ENCODE peak calls at places on chromosomes 4 and X, in seven cellular contexts. One of them, this sample, is unnamed.

GRCh38 chr4:8071741-8072140 is 86.9 kb downstream of the ABLIM2 start:
- DNase-seq in adipocyte: no peak
- DNase-seq in AG04449: no peak
- DNase-seq in kidney tubule cell: no peak
- DNase-seq in GM04503: no peak
- DNase-seq in brain microvascular endothelial cell: no peak
- DNase-seq in left cardiac atrium: no peak
- DNase-seq in this sample: no peak

GRCh38 chrX:144627947-144628346 is 619.4 kb upstream of the SPANXN1 start:
- DNase-seq in adipocyte: no peak
- DNase-seq in AG04449: no peak
- DNase-seq in kidney tubule cell: peak; percentile 34
- DNase-seq in GM04503: no peak
- DNase-seq in brain microvascular endothelial cell: no peak
- DNase-seq in left cardiac atrium: no peak
- DNase-seq in this sample: no peak

GRCh38 chrX:1246816-1247215 is 21.8 kb upstream of the CSF2RA start:
- DNase-seq in adipocyte: peak; percentile 72
- DNase-seq in AG04449: no peak
- DNase-seq in kidney tubule cell: peak; percentile 59
- DNase-seq in GM04503: no peak
- DNase-seq in brain microvascular endothelial cell: peak; percentile 63
- DNase-seq in left cardiac atrium: peak; percentile 63
- DNase-seq in this sample: no peak

GRCh38 chr4:127782025-127782274 is 172 bp upstream of the HSPA4L start:
- DNase-seq in adipocyte: peak; percentile 95
- DNase-seq in AG04449: peak; percentile 12
- DNase-seq in kidney tubule cell: peak; percentile 94
- DNase-seq in GM04503: no peak
- DNase-seq in brain microvascular endothelial cell: peak; percentile 77
- DNase-seq in left cardiac atrium: peak; percentile 90
- DNase-seq in this sample: peak; percentile 44

GRCh38 chr4:133996431-133997121 is 205.0 kb downstream of the PABPC4L start:
- DNase-seq in adipocyte: no peak
- DNase-seq in AG04449: no peak
- DNase-seq in kidney tubule cell: no peak
- DNase-seq in GM04503: no peak
- DNase-seq in brain microvascular endothelial cell: peak; percentile 8
- DNase-seq in left cardiac atrium: no peak
- DNase-seq in this sample: no peak

GRCh38 chr4:26342328-26343040 is 21.7 kb downstream of the RBPJ start:
- DNase-seq in adipocyte: peak; percentile 71
- DNase-seq in AG04449: peak; percentile 70
- DNase-seq in kidney tubule cell: peak; percentile 85
- DNase-seq in GM04503: peak; percentile 76
- DNase-seq in brain microvascular endothelial cell: peak; percentile 76
- DNase-seq in left cardiac atrium: no peak
- DNase-seq in this sample: no peak

GRCh38 chr4:123452585-123452984 is 56.0 kb downstream of the SPRY1 start:
- DNase-seq in adipocyte: peak; percentile 47
- DNase-seq in AG04449: peak; percentile 38
- DNase-seq in kidney tubule cell: peak; percentile 86
- DNase-seq in GM04503: peak; percentile 53
- DNase-seq in brain microvascular endothelial cell: peak; percentile 91
- DNase-seq in left cardiac atrium: peak; percentile 51
- DNase-seq in this sample: peak; percentile 39

GRCh38 chrX:70979136-70979762 is 48.4 kb upstream of the SLC7A3 start:
- DNase-seq in adipocyte: peak; percentile 43
- DNase-seq in AG04449: peak; percentile 5
- DNase-seq in kidney tubule cell: peak; percentile 52
- DNase-seq in GM04503: peak; percentile 27
- DNase-seq in brain microvascular endothelial cell: peak; percentile 55
- DNase-seq in left cardiac atrium: no peak
- DNase-seq in this sample: no peak

GRCh38 chrX:63561425-63561824 is 210.3 kb upstream of the SPIN4 start:
- DNase-seq in adipocyte: peak; percentile 22
- DNase-seq in AG04449: no peak
- DNase-seq in kidney tubule cell: no peak
- DNase-seq in GM04503: no peak
- DNase-seq in brain microvascular endothelial cell: no peak
- DNase-seq in left cardiac atrium: no peak
- DNase-seq in this sample: no peak

GRCh38 chr4:150867148-150867547 is 147.9 kb downstream of the LRBA start:
- DNase-seq in adipocyte: peak; percentile 97
- DNase-seq in AG04449: peak; percentile 14
- DNase-seq in kidney tubule cell: peak; percentile 84
- DNase-seq in GM04503: peak; percentile 31
- DNase-seq in brain microvascular endothelial cell: peak; percentile 68
- DNase-seq in left cardiac atrium: no peak
- DNase-seq in this sample: peak; percentile 52

GRCh38 chr4:77172336-77172735 is 15.3 kb downstream of the CCNG2 start:
- DNase-seq in adipocyte: peak; percentile 69
- DNase-seq in AG04449: peak; percentile 89
- DNase-seq in kidney tubule cell: peak; percentile 93
- DNase-seq in GM04503: peak; percentile 96
- DNase-seq in brain microvascular endothelial cell: peak; percentile 87
- DNase-seq in left cardiac atrium: no peak
- DNase-seq in this sample: peak; percentile 46

GRCh38 chr4:182531555-182532162 is 288.5 kb downstream of the TENM3 start:
- DNase-seq in adipocyte: no peak
- DNase-seq in AG04449: no peak
- DNase-seq in kidney tubule cell: no peak
- DNase-seq in GM04503: no peak
- DNase-seq in brain microvascular endothelial cell: peak; percentile 6
- DNase-seq in left cardiac atrium: no peak
- DNase-seq in this sample: no peak

GRCh38 chrX:25076941-25077500 is 61.3 kb upstream of the ARX start:
- DNase-seq in adipocyte: no peak
- DNase-seq in AG04449: no peak
- DNase-seq in kidney tubule cell: no peak
- DNase-seq in GM04503: no peak
- DNase-seq in brain microvascular endothelial cell: no peak
- DNase-seq in left cardiac atrium: no peak
- DNase-seq in this sample: no peak

GRCh38 chr4:145709336-145709735 is 29.4 kb downstream of the C4orf51 start:
- DNase-seq in adipocyte: no peak
- DNase-seq in AG04449: no peak
- DNase-seq in kidney tubule cell: no peak
- DNase-seq in GM04503: no peak
- DNase-seq in brain microvascular endothelial cell: no peak
- DNase-seq in left cardiac atrium: no peak
- DNase-seq in this sample: no peak

GRCh38 chrX:130165181-130165702 is 399 bp downstream of the AIFM1 start:
- DNase-seq in adipocyte: peak; percentile 59
- DNase-seq in AG04449: no peak
- DNase-seq in kidney tubule cell: no peak
- DNase-seq in GM04503: no peak
- DNase-seq in brain microvascular endothelial cell: peak; percentile 16
- DNase-seq in left cardiac atrium: no peak
- DNase-seq in this sample: no peak

GRCh38 chrX:16666541-16666940 is 16.6 kb downstream of the S100G start:
- DNase-seq in adipocyte: peak; percentile 39
- DNase-seq in AG04449: no peak
- DNase-seq in kidney tubule cell: peak; percentile 34
- DNase-seq in GM04503: peak; percentile 51
- DNase-seq in brain microvascular endothelial cell: peak; percentile 66
- DNase-seq in left cardiac atrium: no peak
- DNase-seq in this sample: no peak

GRCh38 chrX:67543818-67544217 is at the start of gene AR:
- DNase-seq in adipocyte: peak; percentile 50
- DNase-seq in AG04449: no peak
- DNase-seq in kidney tubule cell: peak; percentile 59
- DNase-seq in GM04503: no peak
- DNase-seq in brain microvascular endothelial cell: peak; percentile 47
- DNase-seq in left cardiac atrium: peak; percentile 76
- DNase-seq in this sample: peak; percentile 18

GRCh38 chr4:113355550-113356371 is 306.3 kb downstream of the ANK2 start:
- DNase-seq in adipocyte: peak; percentile 39
- DNase-seq in AG04449: peak; percentile 66
- DNase-seq in kidney tubule cell: peak; percentile 73
- DNase-seq in GM04503: peak; percentile 88
- DNase-seq in brain microvascular endothelial cell: peak; percentile 94
- DNase-seq in left cardiac atrium: peak; percentile 53
- DNase-seq in this sample: peak; percentile 49

GRCh38 chr4:150581611-150582010 is 340 bp upstream of the MAB21L2 start:
- DNase-seq in adipocyte: peak; percentile 98
- DNase-seq in AG04449: peak; percentile 69
- DNase-seq in kidney tubule cell: no peak
- DNase-seq in GM04503: no peak
- DNase-seq in brain microvascular endothelial cell: peak; percentile 82
- DNase-seq in left cardiac atrium: peak; percentile 35
- DNase-seq in this sample: peak; percentile 98

GRCh38 chr4:112145820-112146813 is 863 bp downstream of the FAM241A start:
- DNase-seq in adipocyte: peak; percentile 68
- DNase-seq in AG04449: no peak
- DNase-seq in kidney tubule cell: peak; percentile 64
- DNase-seq in GM04503: peak; percentile 9
- DNase-seq in brain microvascular endothelial cell: peak; percentile 28
- DNase-seq in left cardiac atrium: peak; percentile 62
- DNase-seq in this sample: no peak

This sample was measured in AG09319.